ENCODE peak calls at places on chromosomes 16 and 17, in four cellular contexts. A is GM12865, L is A549, P is fibroblast of pulmonary artery. N is an unnamed sample.

GRCh38 chr17:68288804-68289203 is 2.1 kb downstream of the SLC16A6 start:
- DNase-seq in A (peak; percentile 85), L (peak; percentile 37), P (no peak), N (no peak)

GRCh38 chr17:83142619-83143018 is 63.2 kb downstream of the METRNL start:
- DNase-seq in A (no peak), L (no peak), P (no peak), N (no peak)

GRCh38 chr17:81722184-81723120 is 10.4 kb downstream of the SLC25A10 start:
- DNase-seq in A (no peak), L (no peak), P (peak; percentile 14), N (no peak)

GRCh38 chr16:81676571-81677374 is 102.3 kb upstream of the PLCG2 start:
- DNase-seq in A (no peak), L (no peak), P (no peak), N (no peak)

GRCh38 chr17:32298298-32298697 is 32.7 kb downstream of the RHBDL3 start:
- DNase-seq in A (no peak), L (peak; percentile 23), P (no peak), N (no peak)

GRCh38 chr17:39973496-39973895 is 7.1 kb upstream of the PSMD3 start:
- DNase-seq in A (no peak), L (no peak), P (peak; percentile 53), N (no peak)

GRCh38 chr17:263773-264172 is 82.3 kb upstream of the DOC2B start:
- DNase-seq in A (no peak), L (no peak), P (no peak), N (no peak)

GRCh38 chr17:44187131-44187899 is 543 bp downstream of the TMUB2 start:
- DNase-seq in A (peak; percentile 44), L (no peak), P (peak; percentile 60), N (peak; percentile 61)

GRCh38 chr16:15772579-15773293 is 84.1 kb downstream of the MYH11 start:
- DNase-seq in A (no peak), L (no peak), P (no peak), N (no peak)

GRCh38 chr17:9790889-9791876 is at the start of gene DHRS7C:
- DNase-seq in A (no peak), L (no peak), P (no peak), N (no peak)

GRCh38 chr16:49469930-49470451 is 96.4 kb downstream of the C16orf78 start:
- DNase-seq in A (no peak), L (no peak), P (no peak), N (no peak)

GRCh38 chr17:78137392-78138203 is 7.0 kb downstream of the TMC8 start:
- DNase-seq in A (peak; percentile 68), L (peak; percentile 65), P (no peak), N (no peak)

GRCh38 chr16:50267651-50268050 is 1.3 kb downstream of the ADCY7 start:
- DNase-seq in A (no peak), L (no peak), P (no peak), N (no peak)

GRCh38 chr17:8266648-8267479 is 17.8 kb downstream of the PFAS start:
- DNase-seq in A (no peak), L (no peak), P (no peak), N (no peak)

GRCh38 chr16:30948956-30949654 is at the start of gene ORAI3:
- DNase-seq in A (peak; percentile 84), L (peak; percentile 57), P (peak; percentile 66), N (peak; percentile 78)

GRCh38 chr16:8583712-8584111 is 6.6 kb downstream of the TMEM114 start:
- DNase-seq in A (no peak), L (no peak), P (no peak), N (no peak)

GRCh38 chr16:50584033-50584722 is 36.0 kb downstream of the NKD1 start:
- DNase-seq in A (peak; percentile 56), L (no peak), P (no peak), N (no peak)

GRCh38 chr16:58462499-58462996 is 37.4 kb upstream of the NDRG4 start:
- DNase-seq in A (no peak), L (no peak), P (no peak), N (no peak)
- H3K4me3 ChIP-seq in A (no peak overlapping the region), L (no peak overlapping the region), P (no peak overlapping the region), N (no peak overlapping the region)

GRCh38 chr16:65125871-65126270 is 4.0 kb upstream of the CDH11 start:
- DNase-seq in A (no peak), L (peak; percentile 29), P (peak; percentile 52), N (peak; percentile 52)

GRCh38 chr16:65123846-65124513 is 2.1 kb upstream of the CDH11 start:
- DNase-seq in A (peak; percentile 8), L (no peak), P (no peak), N (no peak)

GRCh38 chr16:65122974-65123845 is 1.3 kb upstream of the CDH11 start:
- DNase-seq in A (no peak), L (no peak), P (peak; percentile 64), N (peak; percentile 78)

GRCh38 chr16:65125322-65125721 is 3.5 kb upstream of the CDH11 start:
- DNase-seq in A (no peak), L (no peak), P (no peak), N (no peak)

DNA sequence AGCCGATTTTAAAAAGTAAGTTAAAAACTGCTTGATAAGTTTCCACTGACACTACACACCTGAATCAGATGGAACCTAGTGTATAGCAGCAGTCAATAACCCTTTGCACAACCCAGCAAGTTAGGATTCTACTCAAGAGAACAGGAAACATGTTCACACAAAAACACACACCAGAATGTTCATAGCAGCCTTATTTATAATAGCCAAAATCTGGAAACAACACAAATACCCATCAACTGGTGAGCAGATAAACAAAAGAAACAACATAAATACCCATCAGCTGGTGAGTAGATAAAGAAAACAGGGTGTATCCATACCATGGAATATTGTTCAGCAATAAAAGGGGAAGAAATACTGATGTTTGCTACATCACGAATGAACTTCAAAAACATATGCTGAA is 2.7 kb upstream of the CDH11 start:
- DNase-seq in A (no peak), L (no peak), P (no peak), N (no peak)
- H3K4me3 ChIP-seq in A (no peak overlapping the region), L (no peak overlapping the region), P (peak overlapping the region; percentile 94), N (no peak overlapping the region)

DNA sequence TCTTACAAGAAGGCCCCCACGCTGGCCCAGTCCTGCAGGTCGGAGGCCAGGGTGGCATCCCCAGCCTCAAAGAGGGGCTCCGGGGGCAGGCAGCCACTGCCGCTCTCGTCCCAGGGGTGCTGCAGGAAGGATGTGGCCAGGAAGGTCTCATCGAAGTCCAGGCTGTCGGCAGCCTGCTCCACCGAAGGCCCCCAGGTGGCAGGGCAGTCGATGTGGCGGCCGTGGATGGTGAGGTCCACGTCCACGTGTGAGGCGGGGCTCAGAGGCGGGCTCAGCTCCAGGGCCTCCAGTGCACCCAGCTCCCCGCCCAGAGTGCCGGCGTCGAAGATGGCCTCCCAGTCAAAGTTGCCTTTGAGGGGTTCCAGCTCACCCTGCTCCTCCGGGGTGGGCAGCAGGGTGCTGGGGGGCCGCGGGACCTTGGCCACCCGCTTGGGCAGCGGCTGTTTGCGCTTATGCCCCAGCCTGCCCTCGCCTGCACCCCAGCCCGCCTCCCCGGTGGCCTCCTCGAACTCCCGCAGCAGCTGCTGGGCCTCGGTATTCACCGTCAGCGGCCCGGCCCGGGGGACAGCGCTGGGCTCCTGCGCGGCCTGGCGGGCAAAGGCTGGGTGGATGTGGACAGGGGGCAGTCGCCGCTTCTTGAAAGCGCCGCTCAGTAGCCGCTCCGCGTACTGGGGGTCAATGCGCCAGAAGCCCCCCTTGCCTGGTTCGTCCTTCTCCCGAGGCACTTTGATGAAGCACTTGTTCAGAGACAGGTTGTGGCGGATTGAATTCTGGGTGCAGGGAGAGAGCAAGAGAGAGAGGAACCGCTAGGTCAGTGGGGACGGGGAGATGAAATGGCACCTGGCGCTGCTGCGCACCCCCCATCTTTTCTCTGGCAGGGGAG is 3.5 kb downstream of the FOXJ1 start:
- DNase-seq in A (no peak), L (no peak), P (no peak), N (no peak)
- H3K4me3 ChIP-seq in A (no peak overlapping the region), L (no peak overlapping the region), P (no peak overlapping the region), N (no peak overlapping the region)

GRCh38 chr17:27895940-27896535 is 2.9 kb upstream of the LYRM9 start:
- DNase-seq in A (no peak), L (no peak), P (no peak), N (peak; percentile 15)

GRCh38 chr17:27895110-27895895 is 2.1 kb upstream of the LYRM9 start:
- DNase-seq in A (no peak), L (no peak), P (no peak), N (no peak)

GRCh38 chr17:27892542-27892865 is 661 bp downstream of the LYRM9 start:
- DNase-seq in A (no peak), L (no peak), P (no peak), N (no peak)

GRCh38 chr17:27892866-27893769 is at the start of gene LYRM9:
- DNase-seq in A (peak; percentile 93), L (peak; percentile 90), P (peak; percentile 89), N (peak; percentile 91)

DNA sequence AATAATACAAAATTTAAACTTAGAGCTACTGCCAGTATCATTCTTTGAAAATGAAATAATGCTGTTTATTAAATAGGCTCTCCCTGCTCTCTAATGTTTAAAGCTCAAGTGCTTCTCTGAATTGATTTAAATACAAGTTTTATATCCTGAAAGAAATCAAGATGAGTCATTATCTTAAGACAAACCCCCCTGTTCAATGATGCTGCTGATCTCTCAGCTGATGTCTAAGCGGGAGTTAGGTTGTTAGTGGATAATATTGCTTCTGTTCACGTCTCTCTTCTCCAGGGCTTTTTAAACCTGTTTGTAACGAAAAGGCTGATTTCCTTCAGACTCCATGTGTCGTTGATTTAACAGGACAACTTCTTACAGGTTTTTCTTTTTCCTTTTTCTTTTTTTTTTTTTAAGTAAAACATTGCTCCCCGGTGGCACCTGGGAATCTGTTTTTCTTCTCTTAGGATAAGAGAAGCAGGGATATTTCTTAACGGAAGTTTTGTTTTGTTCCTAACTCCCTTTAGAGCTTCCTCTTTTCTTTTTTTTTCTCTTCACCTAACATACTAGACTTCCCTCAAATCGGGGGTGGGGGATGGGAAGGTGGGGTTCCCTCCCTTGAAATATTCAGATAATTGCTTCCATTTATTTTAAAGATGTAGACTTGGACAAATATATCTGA is 804 bp upstream of the LYRM9 start:
- DNase-seq in A (no peak), L (no peak), P (no peak), N (no peak)
- H3K4me3 ChIP-seq in A (no peak overlapping the region), L (peak overlapping the region; percentile 48), P (no peak overlapping the region), N (no peak overlapping the region)

GRCh38 chr17:30590086-30590485 is 112.9 kb downstream of the GOSR1 start:
- DNase-seq in A (no peak), L (no peak), P (no peak), N (no peak)

GRCh38 chr17:30586818-30587595 is 109.8 kb downstream of the GOSR1 start:
- DNase-seq in A (peak; percentile 36), L (peak; percentile 34), P (peak; percentile 56), N (peak; percentile 84)

GRCh38 chr17:30588798-30589247 is 111.6 kb downstream of the GOSR1 start:
- DNase-seq in A (no peak), L (no peak), P (no peak), N (no peak)

GRCh38 chr17:30584810-30585209 is 107.6 kb downstream of the GOSR1 start:
- DNase-seq in A (no peak), L (no peak), P (no peak), N (no peak)

DNA sequence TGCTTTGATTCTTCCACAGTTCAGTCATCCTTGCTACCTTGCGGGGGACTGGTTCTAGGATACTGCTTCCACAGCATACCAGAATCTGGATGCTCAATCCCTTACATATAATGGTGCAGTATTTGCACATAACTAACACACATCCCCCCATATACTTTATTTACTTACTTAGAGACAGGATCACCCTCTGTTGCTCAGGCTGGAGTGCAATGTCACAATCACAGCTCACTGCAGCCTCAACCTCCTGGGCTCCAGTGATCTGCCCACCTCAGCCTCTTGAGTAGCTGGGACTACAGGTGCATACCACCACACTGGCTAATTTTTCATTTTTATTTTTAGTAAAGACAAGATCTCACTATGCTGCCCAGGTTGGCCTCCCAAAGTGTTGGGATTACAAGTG is 112.2 kb downstream of the GOSR1 start:
- DNase-seq in A (no peak), L (no peak), P (no peak), N (no peak)
- H3K4me3 ChIP-seq in A (no peak overlapping the region), L (no peak overlapping the region), P (no peak overlapping the region), N (no peak overlapping the region)

GRCh38 chr16:85085721-85086120 is 26.6 kb downstream of the CIBAR2 start:
- DNase-seq in A (no peak), L (no peak), P (no peak), N (no peak)
- H3K4me3 ChIP-seq in A (no peak overlapping the region), L (no peak overlapping the region), P (no peak overlapping the region), N (no peak overlapping the region)